ENCODE peak calls at places on chromosomes 11 and 22, in five cellular contexts. V is stomach, G is Peyer's patch, A is caudate nucleus, N is neural progenitor cell. J is an unnamed sample.

GRCh38 chr11:20795005-20795404 is 125.6 kb downstream of the NELL1 start:
- DNase-seq in V (no peak), G (no peak), A (no peak), N (no peak), J (no peak)

GRCh38 chr11:45045692-45046471 is 95.2 kb upstream of the TP53I11 start:
- DNase-seq in V (peak; percentile 31), G (no peak), A (no peak), N (no peak), J (peak; percentile 43)

GRCh38 chr11:64536396-64536935 is 54.6 kb upstream of the SLC22A12 start:
- DNase-seq in V (no peak), G (peak; percentile 16), A (no peak), N (no peak), J (no peak)

GRCh38 chr11:113637636-113638035 is 68.5 kb downstream of the TMPRSS5 start:
- DNase-seq in V (no peak), G (no peak), A (no peak), N (no peak), J (no peak)

GRCh38 chr11:86247608-86248007 is 3.1 kb downstream of the EED start:
- DNase-seq in V (no peak), G (no peak), A (no peak), N (no peak), J (no peak)

GRCh38 chr22:41557401-41558240 is 3.2 kb upstream of the CSDC2 start:
- DNase-seq in V (peak; percentile 78), G (no peak), A (no peak), N (no peak), J (peak; percentile 60)

GRCh38 chr11:808427-809286 is 1.1 kb upstream of the RPLP2 start:
- DNase-seq in V (no peak), G (no peak), A (no peak), N (no peak), J (no peak)

GRCh38 chr11:70861534-70861933 is 390.8 kb downstream of the SHANK2 start:
- DNase-seq in V (no peak), G (no peak), A (no peak), N (peak; percentile 77), J (no peak)

GRCh38 chr22:27810566-27810965 is 9.0 kb upstream of the MN1 start:
- DNase-seq in V (peak; percentile 73), G (no peak), A (no peak), N (peak; percentile 42), J (no peak)

GRCh38 chr22:43428005-43428485 is 16.2 kb downstream of the MPPED1 start:
- DNase-seq in V (no peak), G (no peak), A (no peak), N (no peak), J (no peak)

GRCh38 chr11:125376117-125376516 is 119.9 kb downstream of the FEZ1 start:
- DNase-seq in V (peak; percentile 27), G (peak; percentile 22), A (no peak), N (no peak), J (peak; percentile 32)

GRCh38 chr11:72621008-72621610 is 53.1 kb downstream of the PDE2A start:
- DNase-seq in V (no peak), G (no peak), A (no peak), N (no peak), J (no peak)

DNA sequence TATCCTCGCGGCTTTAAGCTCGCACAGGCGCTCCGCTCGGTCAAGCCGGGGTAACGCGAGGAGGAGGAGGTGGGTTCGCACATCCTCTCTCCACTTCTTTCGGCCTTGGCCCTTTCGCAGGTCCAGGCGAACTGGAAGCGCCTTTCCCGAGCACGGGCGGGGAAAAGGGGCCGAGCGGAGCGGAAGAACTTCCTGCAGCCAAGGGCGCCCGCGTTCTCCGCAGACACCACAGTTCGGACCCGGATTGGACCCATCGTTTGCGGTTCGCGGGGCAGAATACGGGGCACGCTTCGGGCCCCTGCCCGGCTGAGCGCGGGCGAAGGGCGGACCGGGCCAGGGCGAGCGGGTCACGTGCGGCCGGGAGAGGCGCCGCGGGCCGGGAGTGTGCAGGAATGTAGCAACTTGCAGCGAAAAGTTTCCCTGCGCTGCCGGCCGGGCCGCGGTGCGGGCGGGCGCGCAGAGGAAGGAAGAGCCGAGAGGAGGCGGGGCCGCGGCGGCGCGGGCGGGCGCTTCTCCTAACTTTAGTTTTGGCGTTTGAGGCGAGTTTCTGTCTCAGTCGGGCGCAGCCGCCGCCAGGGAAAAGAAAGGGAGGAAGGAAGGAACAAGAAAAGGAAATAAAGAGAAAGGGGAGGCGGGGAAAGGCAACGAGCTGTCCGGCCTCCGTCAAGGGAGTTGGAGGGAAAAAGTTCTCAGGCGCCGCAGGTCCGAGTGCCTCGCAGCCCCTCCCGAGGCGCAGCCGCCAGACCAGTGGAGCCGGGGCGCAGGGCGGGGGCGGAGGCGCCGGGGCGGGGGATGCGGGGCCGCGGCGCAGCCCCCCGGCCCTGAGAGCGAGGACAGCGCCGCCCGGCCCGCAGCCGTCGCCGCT is at the start of gene YAP1:
- DNase-seq in V (peak; percentile 88), G (peak; percentile 92), A (no peak), N (peak; percentile 95), J (peak; percentile 63)
- H3K27ac ChIP-seq in V (peak within 1 kb of the TSS; percentile 95), G (peak within 1 kb of the TSS; percentile 95), A (peak within 1 kb of the TSS; percentile 89), N (peak within 1 kb of the TSS; percentile 92), J (peak within 1 kb of the TSS; percentile 52)

DNA sequence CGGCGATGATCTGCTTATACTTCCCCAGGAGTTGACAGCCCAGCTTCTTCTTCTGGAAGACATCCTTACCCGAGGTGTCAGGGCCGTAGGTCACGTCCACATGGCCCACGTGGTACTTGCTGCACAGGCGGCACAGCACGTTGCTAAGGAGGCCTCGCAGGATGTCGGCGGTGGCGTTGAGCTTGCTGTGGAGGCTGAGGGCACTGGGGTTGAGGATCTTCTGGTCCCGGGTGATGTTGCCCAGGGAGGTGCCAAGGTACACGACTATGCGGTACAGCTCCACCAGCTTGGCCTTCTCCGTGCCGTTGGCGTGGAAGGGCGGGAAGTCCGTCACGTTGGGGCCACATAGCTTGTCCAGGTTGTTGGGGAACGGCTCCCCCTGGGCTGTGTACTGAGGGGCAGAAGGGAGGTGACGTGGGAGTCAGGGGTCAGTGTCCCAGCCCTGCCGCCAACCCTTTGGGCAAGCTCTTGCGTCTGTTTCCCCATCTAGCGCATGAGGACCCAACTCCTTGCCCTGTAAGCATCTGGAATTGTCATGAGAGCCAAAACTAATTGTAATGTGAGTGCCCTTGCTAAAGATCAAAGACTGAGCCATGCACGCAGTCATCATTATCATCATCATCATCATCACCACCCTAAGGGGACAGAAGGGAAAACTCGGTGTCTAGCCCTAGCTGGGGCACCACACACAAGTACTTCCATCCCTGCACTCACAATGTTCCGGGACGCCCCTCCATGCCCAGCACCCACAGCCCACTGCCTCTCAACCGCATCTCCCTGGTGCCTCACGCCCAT is 2.7 kb downstream of the LIF start:
- DNase-seq in V (no peak), G (no peak), A (no peak), N (no peak), J (no peak)
- H3K27ac ChIP-seq in V (no peak overlapping the region), G (no peak overlapping the region), A (no peak overlapping the region), N (no peak overlapping the region), J (no peak overlapping the region)

GRCh38 chr11:7551571-7551970 is 37.8 kb downstream of the PPFIBP2 start:
- DNase-seq in V (no peak), G (no peak), A (no peak), N (no peak), J (no peak)
- H3K27ac ChIP-seq in V (no peak overlapping the region), G (no peak overlapping the region), A (no peak overlapping the region), N (no peak overlapping the region), J (no peak overlapping the region)

GRCh38 chr11:61950035-61950547 is at the start of gene BEST1:
- DNase-seq in V (no peak), G (no peak), A (no peak), N (no peak), J (peak; percentile 79)
- H3K27ac ChIP-seq in V (peak within 1 kb of the TSS; percentile 20), G (peak within 1 kb of the TSS; percentile 27), A (peak within 1 kb of the TSS; percentile 99), N (no peak within 1 kb of the TSS), J (peak within 1 kb of the TSS; percentile 99)

GRCh38 chr11:107397357-107397756 is 60.3 kb downstream of the CWF19L2 start:
- DNase-seq in V (no peak), G (no peak), A (no peak), N (peak; percentile 42), J (no peak)
- H3K27ac ChIP-seq in V (no peak overlapping the region), G (no peak overlapping the region), A (no peak overlapping the region), N (peak overlapping the region; percentile 31), J (no peak overlapping the region)

GRCh38 chr11:67404515-67405195 is 772 bp downstream of the TBC1D10C start:
- DNase-seq in V (no peak), G (no peak), A (no peak), N (no peak), J (no peak)

GRCh38 chr11:67406420-67406968 is 2.6 kb downstream of the TBC1D10C start:
- DNase-seq in V (no peak), G (peak; percentile 47), A (no peak), N (no peak), J (no peak)

GRCh38 chr11:67405196-67405567 is 1.3 kb downstream of the TBC1D10C start:
- DNase-seq in V (no peak), G (peak; percentile 47), A (no peak), N (no peak), J (no peak)

GRCh38 chr11:67406969-67407699 is 3.3 kb downstream of the TBC1D10C start:
- DNase-seq in V (no peak), G (peak; percentile 54), A (no peak), N (no peak), J (peak; percentile 81)

DNA sequence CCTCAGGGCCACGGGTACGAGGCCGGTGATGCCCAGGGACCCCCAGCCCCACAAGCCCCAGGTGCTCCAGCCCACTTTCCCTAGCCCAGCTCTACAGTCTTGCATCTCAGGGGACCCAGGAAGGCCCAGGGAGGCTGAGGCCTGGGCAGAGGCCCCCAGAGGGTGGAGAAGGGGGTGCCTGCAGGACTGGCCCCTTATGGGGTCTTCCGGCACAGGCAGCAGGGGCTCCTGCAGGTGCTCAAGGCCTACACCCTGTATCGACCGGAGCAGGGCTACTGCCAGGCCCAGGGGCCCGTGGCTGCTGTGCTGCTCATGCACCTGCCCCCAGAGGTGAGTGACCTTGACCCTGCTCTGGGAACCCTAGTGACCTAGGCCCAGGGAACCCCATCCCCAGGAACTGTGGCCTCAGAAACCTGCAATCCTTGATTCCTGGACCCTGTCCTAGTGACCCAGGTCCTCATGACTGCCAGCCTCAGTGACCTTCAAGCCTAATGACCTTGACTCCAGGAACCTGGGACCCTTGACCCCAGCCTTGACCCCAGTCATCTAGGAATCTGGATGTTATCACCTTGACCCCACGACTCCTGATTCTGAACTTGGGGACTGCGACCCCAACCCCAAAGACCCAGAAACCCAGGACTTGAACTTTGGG is 1.9 kb downstream of the TBC1D10C start:
- DNase-seq in V (no peak), G (no peak), A (no peak), N (no peak), J (no peak)
- H3K27ac ChIP-seq in V (no peak overlapping the region), G (peak overlapping the region; percentile 70), A (peak overlapping the region; percentile 99), N (no peak overlapping the region), J (peak overlapping the region; percentile 99)